ENCODE peak calls at places on chromosomes 16 and 17, in ten cellular contexts. G, Y, U, I, P, J, S, R, B and M are unnamed samples.

GRCh38 chr16:84199861-84200260 is 8.9 kb downstream of the ADAD2 start:
- DNase-seq in I (peak), B (no peak), P (no peak), R (no peak), S (no peak), J (no peak), G (peak), Y (no peak), U (no peak), M (no peak)

GRCh38 chr17:17036520-17036998 is 5.7 kb upstream of the MPRIP start:
- DNase-seq in P (no peak), S (no peak), R (peak), I (no peak), Y (no peak), G (no peak), U (no peak), B (no peak), J (no peak), M (no peak)

GRCh38 chr17:37791434-37791833 is 46.6 kb upstream of the HNF1B start:
- DNase-seq in I (no peak), J (peak), G (peak), U (no peak), S (peak), B (peak), Y (peak), P (no peak), R (no peak), M (no peak)

GRCh38 chr17:53499277-53499676 is 323.4 kb upstream of the KIF2B start:
- DNase-seq in S (no peak), R (no peak), U (no peak), B (no peak), P (no peak), I (no peak), J (no peak), G (no peak), Y (no peak), M (no peak)

GRCh38 chr17:46931596-46931995 is 8.6 kb downstream of the GOSR2 start:
- DNase-seq in J (no peak), R (no peak), U (no peak), G (no peak), Y (no peak), I (no peak), P (no peak), B (no peak), S (no peak), M (no peak)

GRCh38 chr16:86016201-86016965 is 117.4 kb downstream of the IRF8 start:
- DNase-seq in P (no peak), I (no peak), J (peak), B (peak), Y (no peak), R (peak), S (no peak), G (peak), U (no peak), M (peak)

GRCh38 chr17:79065105-79065670 is 9.4 kb upstream of the ENGASE start:
- DNase-seq in R (no peak), U (no peak), G (no peak), B (peak), I (no peak), Y (no peak), S (peak), P (no peak), J (peak), M (no peak)

GRCh38 chr17:43126911-43127290 is 1.7 kb upstream of the BRCA1 start:
- DNase-seq in S (no peak), U (no peak), G (no peak), I (no peak), B (no peak), Y (no peak), P (no peak), J (no peak), R (no peak), M (no peak)

GRCh38 chr16:27253526-27253930 is 15.0 kb downstream of the NSMCE1 start:
- DNase-seq in U (peak), S (no peak), Y (no peak), P (no peak), J (peak), R (no peak), B (peak), G (no peak), I (no peak), M (peak)

GRCh38 chr17:74862919-74863318 is 3.2 kb upstream of the GRIN2C start:
- DNase-seq in S (no peak), U (no peak), R (no peak), J (no peak), P (no peak), Y (no peak), B (no peak), G (no peak), I (no peak), M (no peak)

GRCh38 chr17:74860999-74861553 is 1.4 kb upstream of the GRIN2C start:
- DNase-seq in B (no peak), U (no peak), G (no peak), S (no peak), I (no peak), P (no peak), R (no peak), Y (no peak), J (no peak), M (no peak)

GRCh38 chr17:74861554-74862107 is 1.9 kb upstream of the GRIN2C start:
- DNase-seq in R (no peak), J (no peak), B (no peak), Y (no peak), S (no peak), G (no peak), P (no peak), U (no peak), I (no peak), M (no peak)

GRCh38 chr17:74863420-74864296 is 4.0 kb upstream of the GRIN2C start:
- DNase-seq in J (no peak), U (no peak), P (no peak), I (no peak), S (no peak), Y (no peak), R (no peak), G (no peak), B (no peak), M (no peak)

DNA sequence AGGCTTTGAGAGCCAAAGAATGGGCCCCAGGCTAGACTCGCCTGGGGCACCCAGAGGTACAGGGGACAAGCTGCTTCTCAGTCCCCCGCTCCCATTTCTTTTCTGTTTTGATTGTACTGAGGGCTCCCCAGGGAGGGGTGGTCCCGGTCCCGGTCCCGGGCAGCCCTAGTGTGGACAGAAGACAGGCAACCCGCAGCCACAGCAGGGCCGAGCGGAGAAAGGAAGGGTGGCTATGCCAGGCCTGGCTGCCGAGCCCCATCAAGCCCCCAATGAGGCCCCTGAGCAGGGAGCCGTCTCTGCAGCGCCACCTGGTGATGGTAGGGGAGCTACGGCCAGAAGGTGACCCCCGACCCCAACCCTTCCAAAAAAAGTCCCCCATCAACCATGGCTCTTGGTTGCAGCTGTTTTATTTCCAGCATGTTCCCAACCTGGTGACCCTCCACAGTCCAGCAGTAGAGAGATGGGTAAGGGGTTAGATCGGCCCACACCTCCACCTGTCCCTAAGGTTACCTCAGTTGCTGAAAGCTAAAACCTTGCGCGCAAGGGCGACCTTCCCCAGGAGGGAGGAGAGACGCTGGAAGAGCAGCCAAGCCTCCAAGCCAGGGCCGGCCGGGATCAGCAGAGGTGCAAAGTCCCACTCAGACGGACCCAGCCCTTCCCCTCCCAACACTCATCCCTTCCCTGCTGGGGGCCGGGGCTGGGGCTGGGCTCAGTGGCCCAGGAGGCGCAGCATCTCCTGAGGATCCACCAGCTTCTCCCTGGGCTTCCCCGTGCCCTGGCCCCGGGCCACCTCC is 2.6 kb upstream of the GRIN2C start:
- DNase-seq in R (peak), S (peak), U (no peak), J (peak), B (peak), G (peak), I (no peak), Y (peak), P (peak), M (peak)
- TF ChIP-seq POLR2A in R (no peak), S (no peak), U (no peak), J (no peak), B (no peak), G (no peak), I (no peak), Y (peak), P (no peak), M (no peak)

GRCh38 chr17:40121886-40122465 is at the start of gene MSL1:
- DNase-seq in P (peak), G (peak), B (peak), J (peak), I (peak), R (peak), Y (peak), U (peak), S (peak), M (peak)
- TF ChIP-seq POLR2A in P (no peak), G (peak), B (no peak), J (peak), I (no peak), R (peak), Y (no peak), U (peak), S (no peak), M (peak)

GRCh38 chr16:75432828-75433731 is at the start of gene CFDP1:
- DNase-seq in R (peak), I (peak), G (peak), U (peak), Y (peak), B (peak), S (peak), P (peak), J (peak), M (peak)
- TF ChIP-seq POLR2A in R (peak), I (no peak), G (peak), U (peak), Y (no peak), B (peak), S (peak), P (no peak), J (peak), M (peak)

DNA sequence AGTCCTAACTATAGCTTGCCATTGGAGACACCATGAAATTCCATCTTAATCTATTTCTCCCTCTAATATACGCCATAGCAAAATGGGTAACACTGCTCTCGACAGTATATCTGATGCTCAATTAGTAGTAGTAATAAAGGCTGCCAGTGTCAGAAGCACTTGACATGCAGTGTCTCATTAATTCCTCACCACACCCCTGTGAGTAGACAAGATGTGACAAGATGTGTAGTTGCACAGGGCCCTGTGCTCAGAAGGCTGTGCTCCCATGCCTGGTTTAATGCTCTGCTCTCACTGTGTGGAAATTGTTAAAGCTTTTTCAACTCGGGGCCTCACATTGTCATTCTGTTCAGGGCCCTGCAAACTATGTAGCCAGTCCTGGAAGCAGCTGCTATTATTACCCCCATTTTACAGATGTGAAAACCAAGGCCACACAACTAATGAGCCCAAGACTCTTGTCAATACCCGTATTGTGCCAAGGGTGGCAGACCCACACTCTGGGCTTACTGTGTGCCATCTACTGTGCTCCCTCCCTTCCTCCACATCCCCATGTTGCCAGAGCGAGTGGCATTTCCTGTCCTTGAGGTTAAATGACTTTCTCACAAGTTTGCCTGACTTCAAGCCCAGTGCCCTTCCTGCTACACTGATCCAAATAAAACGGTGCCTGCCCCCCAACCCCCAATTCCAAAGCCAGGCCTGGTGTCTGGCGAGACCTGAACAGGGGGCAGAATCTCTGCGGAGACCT is 287.3 kb upstream of the CCL2 start:
- DNase-seq in S (no peak), P (no peak), G (no peak), R (no peak), Y (no peak), U (no peak), J (no peak), I (no peak), B (no peak), M (no peak)
- TF ChIP-seq POLR2A in S (no peak), P (no peak), G (no peak), R (no peak), Y (no peak), U (no peak), J (no peak), I (no peak), B (no peak), M (no peak)